ENCODE peak calls at places on chromosomes 3 and 15, in four cellular contexts. G, K, J and I are unnamed samples.

GRCh38 chr15:78676424-78677110 is 35.6 kb upstream of the CHRNB4 start:
- DNase-seq in J (no peak), G (no peak), K (no peak), I (no peak)

GRCh38 chr15:26758079-26758478 is 14.8 kb downstream of the GABRB3 start:
- DNase-seq in G (no peak), J (no peak), K (no peak), I (no peak)

GRCh38 chr15:67105065-67105951 is 39.9 kb downstream of the SMAD3 start:
- DNase-seq in K (no peak), J (no peak), G (no peak), I (no peak)

GRCh38 chr15:84937144-84937543 is 44.5 kb upstream of the PDE8A start:
- DNase-seq in J (no peak), G (peak; percentile 32), K (no peak), I (no peak)

GRCh38 chr3:60935709-60936108 is 315.5 kb downstream of the FHIT start:
- DNase-seq in K (no peak), J (no peak), G (no peak), I (no peak)

GRCh38 chr3:153052096-153052460 is 109.9 kb upstream of the RAP2B start:
- DNase-seq in J (no peak), K (no peak), G (peak; percentile 52), I (no peak)

GRCh38 chr15:31511707-31512310 is 185.2 kb downstream of the KLF13 start:
- DNase-seq in K (no peak), G (no peak), J (no peak), I (peak; percentile 25)

GRCh38 chr3:50356553-50356952 is 2.8 kb downstream of the TMEM115 start:
- DNase-seq in K (no peak), J (no peak), G (peak; percentile 38), I (no peak)

GRCh38 chr15:76235186-76235826 is 76.0 kb downstream of the ETFA start:
- DNase-seq in K (no peak), J (no peak), G (no peak), I (no peak)

GRCh38 chr15:91853501-91853967 is at the start of gene SLCO3A1:
- DNase-seq in K (peak; percentile 31), G (peak; percentile 54), J (peak; percentile 31), I (no peak)

GRCh38 chr3:50154840-50155490 is at the start of gene SEMA3F:
- DNase-seq in K (peak; percentile 98), J (no peak), G (peak; percentile 92), I (no peak)

GRCh38 chr3:13072239-13073041 is 789 bp downstream of the IQSEC1 start:
- DNase-seq in J (no peak), K (no peak), G (no peak), I (peak; percentile 36)

GRCh38 chr3:171687998-171688397 is 122.3 kb downstream of the PLD1 start:
- DNase-seq in J (no peak), K (no peak), G (no peak), I (no peak)

GRCh38 chr3:10783360-10784346 is 32.4 kb upstream of the SLC6A11 start:
- DNase-seq in J (no peak), G (peak; percentile 69), K (no peak), I (no peak)

GRCh38 chr3:109241459-109241858 is 74.9 kb downstream of the DPPA2 start:
- DNase-seq in K (no peak), J (no peak), G (no peak), I (no peak)

GRCh38 chr3:42264399-42265058 is 1.5 kb downstream of the CCK start:
- DNase-seq in K (no peak), J (no peak), G (peak; percentile 46), I (no peak)

GRCh38 chr3:189455796-189456195 is 175.4 kb upstream of the TP63 start:
- DNase-seq in J (no peak), K (no peak), G (no peak), I (no peak)

GRCh38 chr3:160210799-160211221 is 14.4 kb upstream of the C3orf80 start:
- DNase-seq in G (no peak), J (no peak), K (no peak), I (no peak)

GRCh38 chr15:77015651-77016320 is 20.9 kb downstream of the PSTPIP1 start:
- DNase-seq in K (no peak), G (no peak), J (no peak), I (no peak)

GRCh38 chr3:149969945-149970715 is 565 bp downstream of the PFN2 start:
- DNase-seq in G (peak; percentile 9), J (no peak), K (peak; percentile 38), I (peak; percentile 39)

GRCh38 chr15:38652998-38653397 is 88.4 kb upstream of the RASGRP1 start:
- DNase-seq in J (no peak), G (no peak), K (no peak), I (no peak)

DNA sequence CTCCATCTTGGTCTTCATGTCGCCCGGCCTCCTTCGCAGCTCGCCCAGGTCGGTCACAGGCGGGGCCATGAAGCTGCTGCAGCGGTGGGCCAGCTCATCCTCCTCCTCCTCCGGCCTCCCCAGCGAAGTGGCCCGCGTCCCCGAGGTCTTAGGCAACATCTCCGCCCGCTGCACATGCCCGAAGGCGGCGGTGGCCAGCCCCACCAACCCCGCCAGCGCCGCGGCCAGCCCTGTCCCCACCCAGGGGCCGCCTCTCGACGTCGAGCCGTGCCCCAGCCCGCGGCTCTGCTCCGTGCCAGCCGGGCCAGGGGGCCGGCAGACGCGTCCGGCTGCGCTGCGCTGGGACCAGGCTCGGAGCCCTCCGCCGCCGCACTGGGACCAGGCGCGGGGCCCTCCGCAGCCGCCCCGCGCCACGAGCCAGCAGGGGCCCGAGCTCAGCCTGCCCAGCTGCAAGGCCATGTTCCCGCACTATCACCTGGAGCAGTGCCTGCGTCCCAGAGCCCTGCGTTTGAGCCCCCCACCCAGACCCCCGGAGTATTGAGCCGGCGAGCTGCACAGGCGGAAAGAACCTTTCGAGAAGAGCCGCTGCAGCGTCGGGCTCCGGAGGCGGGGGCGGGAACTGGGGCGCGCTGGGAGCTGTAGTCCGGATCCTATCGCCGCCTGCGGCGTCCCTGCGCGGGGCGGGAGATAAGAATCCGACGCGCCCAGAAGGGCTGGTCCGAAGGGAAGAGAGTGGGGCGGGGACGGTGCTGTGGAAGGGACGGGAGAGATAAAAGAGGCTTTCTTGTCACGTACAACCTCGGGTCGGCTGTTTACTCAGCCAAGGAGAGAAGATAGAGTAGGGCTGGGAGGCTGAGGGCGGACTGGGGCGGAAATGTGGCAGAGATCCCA is at the start of gene CPOX:
- DNase-seq in G (peak; percentile 76), K (peak; percentile 76), J (peak; percentile 28), I (peak; percentile 76)
- TF ChIP-seq SPI1 in G (no peak), K (no peak), J (no peak), I (no peak)

GRCh38 chr3:57160046-57160730 is 5.0 kb downstream of the IL17RD start:
- DNase-seq in K (no peak), J (no peak), G (no peak), I (no peak)
- TF ChIP-seq SPI1 in K (no peak), J (no peak), G (no peak), I (no peak)

DNA sequence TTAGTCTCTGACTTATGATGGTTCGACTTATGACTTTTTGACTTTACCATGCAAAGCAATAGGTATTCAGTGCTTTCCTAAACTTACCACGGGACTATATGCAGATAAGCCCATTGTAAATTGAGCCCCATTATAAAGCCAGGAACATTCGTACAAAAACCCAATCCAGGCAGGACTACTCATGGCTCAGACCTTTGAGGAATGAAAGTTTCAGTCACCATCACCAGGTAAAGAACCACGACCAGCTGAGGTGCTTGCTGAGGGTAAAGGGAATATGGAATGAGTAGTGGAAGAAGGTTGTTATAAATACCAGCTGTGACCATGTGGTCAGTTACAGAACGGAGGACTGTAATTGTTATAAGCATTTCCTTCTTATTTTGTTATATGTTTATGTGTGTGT is 54.9 kb upstream of the BNC1 start:
- DNase-seq in J (no peak), G (no peak), K (no peak), I (no peak)
- TF ChIP-seq SPI1 in J (no peak), G (no peak), K (no peak), I (no peak)

GRCh38 chr3:32238027-32238815 is at the start of gene CMTM8:
- DNase-seq in K (peak; percentile 49), G (peak; percentile 65), J (no peak), I (no peak)
- TF ChIP-seq SPI1 in K (no peak), G (no peak), J (no peak), I (no peak)

GRCh38 chr3:177665122-177665808 is 468.0 kb upstream of the TBL1XR1 start:
- DNase-seq in K (no peak), J (no peak), G (no peak), I (no peak)
- TF ChIP-seq SPI1 in K (no peak), J (no peak), G (no peak), I (no peak)